ENCODE peak calls at places on chromosomes 12 and 14, in eight cellular contexts. B is hepatic stellate cell; Z is T-cell; S is CD8-positive, alpha-beta T cell; J is HFF-Myc; L is prostate gland; T is Right ventricle myocardium inferior; F is stimulated activated CD8-positive, alpha-beta memory T cell treated with anti-CD3 and anti-CD28 coated beads, Interleukin-4, amount 100 ng/mL, for 4 hours. Q is an unnamed sample.

GRCh38 chr14:104650057-104650980 is 39.1 kb upstream of the INF2 start:
- DNase-seq in B (peak; percentile 90), Z (peak; percentile 54), S (peak; percentile 80), J (no peak), L (peak; percentile 36), T (peak; percentile 76), F (peak; percentile 42), Q (peak; percentile 60)

GRCh38 chr14:99522457-99522891 is 41.3 kb downstream of the CCNK start:
- DNase-seq in B (peak; percentile 85), Z (no peak), S (no peak), J (peak; percentile 40), L (no peak), T (peak; percentile 73), F (no peak), Q (no peak)

GRCh38 chr12:104648746-104649145 is 192.0 kb downstream of the CHST11 start:
- DNase-seq in B (no peak), Z (no peak), S (no peak), J (no peak), L (no peak), T (no peak), F (no peak), Q (no peak)

GRCh38 chr14:106657460-106657859 is 1131.1 kb downstream of the TMEM121 start:
- DNase-seq in B (no peak), Z (peak; percentile 70), S (peak; percentile 74), J (no peak), L (no peak), T (no peak), F (peak; percentile 16), Q (no peak)

GRCh38 chr12:82507656-82508055 is 149.3 kb downstream of the METTL25 start:
- DNase-seq in B (no peak), Z (no peak), S (no peak), J (no peak), L (no peak), T (no peak), F (no peak), Q (no peak)

GRCh38 chr14:87600236-87600635 is 392.7 kb downstream of the GALC start:
- DNase-seq in B (no peak), Z (no peak), S (no peak), J (no peak), L (no peak), T (no peak), F (no peak), Q (no peak)

GRCh38 chr12:96120359-96121100 is 73.6 kb upstream of the ELK3 start:
- DNase-seq in B (no peak), Z (no peak), S (no peak), J (no peak), L (no peak), T (no peak), F (no peak), Q (no peak)

GRCh38 chr12:112870267-112870980 is 36.3 kb upstream of the OAS1 start:
- DNase-seq in B (no peak), Z (no peak), S (no peak), J (no peak), L (no peak), T (no peak), F (no peak), Q (no peak)

GRCh38 chr14:58844544-58844943 is 206.8 kb downstream of the DACT1 start:
- DNase-seq in B (no peak), Z (no peak), S (no peak), J (no peak), L (no peak), T (no peak), F (no peak), Q (no peak)

GRCh38 chr14:105917933-105918436 is 391.6 kb downstream of the TMEM121 start:
- DNase-seq in B (no peak), Z (no peak), S (no peak), J (no peak), L (no peak), T (peak; percentile 55), F (no peak), Q (no peak)

GRCh38 chr12:109927622-109928021 is 27.5 kb downstream of the TCHP start:
- DNase-seq in B (peak; percentile 81), Z (peak; percentile 28), S (peak; percentile 34), J (no peak), L (no peak), T (no peak), F (no peak), Q (peak; percentile 40)

GRCh38 chr14:51369814-51370213 is 129.8 kb downstream of the TMX1 start:
- DNase-seq in B (no peak), Z (no peak), S (peak; percentile 7), J (no peak), L (no peak), T (no peak), F (no peak), Q (no peak)

GRCh38 chr12:122366685-122367475 is 55.6 kb downstream of the CLIP1 start:
- DNase-seq in B (peak; percentile 80), Z (no peak), S (no peak), J (peak; percentile 78), L (no peak), T (no peak), F (no peak), Q (peak; percentile 89)

GRCh38 chr12:5430639-5431603 is 987 bp upstream of the NTF3 start:
- DNase-seq in B (peak; percentile 61), Z (no peak), S (no peak), J (no peak), L (no peak), T (no peak), F (no peak), Q (no peak)

GRCh38 chr14:88983755-88984154 is 159.3 kb downstream of the TTC8 start:
- DNase-seq in B (peak; percentile 26), Z (no peak), S (no peak), J (peak; percentile 79), L (no peak), T (no peak), F (no peak), Q (no peak)

GRCh38 chr12:23959826-23960225 is 10.4 kb upstream of the SOX5 start:
- DNase-seq in B (no peak), Z (no peak), S (no peak), J (no peak), L (no peak), T (no peak), F (no peak), Q (no peak)

GRCh38 chr14:44567997-44568396 is 60.9 kb upstream of the FSCB start:
- DNase-seq in B (no peak), Z (no peak), S (no peak), J (no peak), L (no peak), T (no peak), F (no peak), Q (no peak)

GRCh38 chr14:61034416-61035100 is 53.5 kb downstream of the SLC38A6 start:
- DNase-seq in B (no peak), Z (no peak), S (no peak), J (peak; percentile 19), L (peak; percentile 6), T (no peak), F (no peak), Q (no peak)

GRCh38 chr12:11959117-11959823 is 111.5 kb upstream of the BCL2L14 start:
- DNase-seq in B (no peak), Z (no peak), S (no peak), J (no peak), L (no peak), T (no peak), F (no peak), Q (no peak)

GRCh38 chr12:129208566-129208965 is 355.3 kb downstream of the GLT1D1 start:
- DNase-seq in B (no peak), Z (no peak), S (no peak), J (no peak), L (no peak), T (no peak), F (no peak), Q (no peak)

GRCh38 chr12:120156315-120157259 is 37.9 kb downstream of the GCN1 start:
- DNase-seq in B (no peak), Z (no peak), S (no peak), J (no peak), L (no peak), T (no peak), F (no peak), Q (no peak)

GRCh38 chr14:103333754-103334643 is at the start of gene EIF5:
- DNase-seq in B (peak; percentile 98), Z (peak; percentile 98), S (peak; percentile 98), J (peak; percentile 93), L (peak; percentile 99), T (peak; percentile 99), F (peak; percentile 97), Q (peak; percentile 92)

GRCh38 chr14:39265032-39265431 is 31.3 kb downstream of the MIA2 start:
- DNase-seq in B (no peak), Z (no peak), S (no peak), J (no peak), L (no peak), T (no peak), F (no peak), Q (no peak)

GRCh38 chr14:53195949-53196348 is 42.8 kb upstream of the DDHD1 start:
- DNase-seq in B (no peak), Z (no peak), S (no peak), J (no peak), L (no peak), T (no peak), F (no peak), Q (no peak)

GRCh38 chr12:56220611-56221232 is 1.0 kb downstream of the RNF41 start:
- DNase-seq in B (peak; percentile 64), Z (no peak), S (no peak), J (no peak), L (no peak), T (no peak), F (no peak), Q (no peak)

GRCh38 chr14:105502446-105503295 is 11.6 kb downstream of the TEDC1 start:
- DNase-seq in B (no peak), Z (no peak), S (no peak), J (no peak), L (no peak), T (peak; percentile 69), F (no peak), Q (no peak)

GRCh38 chr12:100554608-100555077 is 18.8 kb upstream of the GAS2L3 start:
- DNase-seq in B (peak; percentile 70), Z (no peak), S (no peak), J (peak; percentile 89), L (no peak), T (no peak), F (no peak), Q (peak; percentile 78)

GRCh38 chr12:6553051-6553868 is 2.6 kb downstream of the IFFO1 start:
- DNase-seq in B (peak; percentile 88), Z (no peak), S (no peak), J (no peak), L (no peak), T (no peak), F (no peak), Q (peak; percentile 94)

GRCh38 chr12:118034429-118035193 is 18.1 kb downstream of the RFC5 start:
- DNase-seq in B (peak; percentile 24), Z (no peak), S (no peak), J (peak; percentile 72), L (peak; percentile 26), T (no peak), F (no peak), Q (no peak)

Q was measured in COLO829.